ENCODE peak calls at places on chromosomes 16 and 17, in six cellular contexts. N is hypothalamus; U is activated T-cell treated with anti-CD3 and anti-CD28 coated beads, Interleukin-2, amount 50 U/mL, for 4 hours; V is IMR-90; T is bronchial epithelial cell; H is effector memory CD4-positive, alpha-beta T cell. D is an unnamed sample.
A peak's percentile ranks its signal among the peaks of the same experiment; 100 is the strongest.

GRCh38 chr16:47853635-47854034 is 302.2 kb downstream of the ABCC12 start:
- DNase-seq in H (no peak), U (no peak), V (no peak), N (no peak), T (no peak), D (no peak)

GRCh38 chr17:45218895-45219661 is 2.6 kb upstream of the FMNL1 start:
- DNase-seq in U (peak; percentile 91), N (peak; percentile 83), V (peak; percentile 77), T (peak; percentile 56), H (peak; percentile 68), D (peak; percentile 49)

GRCh38 chr17:78738698-78739097 is 43.4 kb downstream of the CYTH1 start:
- DNase-seq in N (no peak), U (no peak), H (no peak), T (no peak), V (no peak), D (no peak)

GRCh38 chr17:83062011-83062817 is 17.2 kb upstream of the METRNL start:
- DNase-seq in V (no peak), U (peak; percentile 3), H (no peak), T (no peak), N (no peak), D (no peak)

GRCh38 chr16:77501260-77501659 is 66.4 kb upstream of the ADAMTS18 start:
- DNase-seq in H (no peak), U (no peak), T (no peak), V (no peak), N (no peak), D (no peak)

GRCh38 chr17:27218041-27218440 is 75.9 kb upstream of the WSB1 start:
- DNase-seq in T (no peak), U (no peak), V (no peak), N (no peak), H (no peak), D (no peak)

GRCh38 chr17:41553176-41553575 is 18.7 kb downstream of the KRT9 start:
- DNase-seq in N (no peak), H (no peak), V (peak; percentile 26), U (no peak), T (peak; percentile 75), D (no peak)

GRCh38 chr17:18362509-18363020 is 785 bp downstream of the SHMT1 start:
- DNase-seq in H (no peak), T (peak; percentile 15), V (no peak), N (peak; percentile 83), U (no peak), D (no peak)

GRCh38 chr17:78127888-78128615 is 503 bp downstream of the TMC6 start:
- DNase-seq in T (no peak), N (no peak), H (no peak), U (no peak), V (no peak), D (no peak)

D was measured in HS-5.